ENCODE peak calls at places on chromosomes 4 and X, in five cellular contexts. T is cardiac fibroblast, N is foreskin fibroblast, C is neural crest cell, I is ELF-1. F is an unnamed sample.

GRCh38 chr4:148704291-148704690 is 262.1 kb upstream of the NR3C2 start:
- DNase-seq in T (peak), N (no peak), C (no peak), I (no peak), F (no peak)

GRCh38 chrX:71111851-71112468 is 583 bp upstream of the IL2RG start:
- DNase-seq in T (no peak), N (no peak), C (no peak), I (no peak), F (no peak)

GRCh38 chr4:77636902-77637301 is 31.3 kb downstream of the CXCL13 start:
- DNase-seq in T (peak), N (peak), C (no peak), I (no peak), F (peak)

GRCh38 chr4:40662962-40663604 is 33.4 kb upstream of the RBM47 start:
- DNase-seq in T (peak), N (peak), C (no peak), I (no peak), F (peak)

GRCh38 chrX:40543661-40544328 is 37.0 kb upstream of the ATP6AP2 start:
- DNase-seq in T (peak), N (peak), C (peak), I (peak), F (peak)

GRCh38 chr4:10582966-10583365 is 101.6 kb downstream of the CLNK start:
- DNase-seq in T (no peak), N (no peak), C (no peak), I (no peak), F (no peak)

GRCh38 chr4:152014280-152014679 is 253.5 kb upstream of the GATB start:
- DNase-seq in T (no peak), N (no peak), C (no peak), I (no peak), F (no peak)

GRCh38 chr4:165502919-165503907 is 124.4 kb downstream of the CPE start:
- DNase-seq in T (peak), N (no peak), C (no peak), I (peak), F (peak)

GRCh38 chrX:21700967-21701366 is 42.8 kb upstream of the KLHL34 start:
- DNase-seq in T (no peak), N (no peak), C (no peak), I (no peak), F (peak)

GRCh38 chr4:39660045-39660444 is 21.4 kb upstream of the SMIM14 start:
- DNase-seq in T (peak), N (no peak), C (no peak), I (no peak), F (peak)

GRCh38 chrX:106170318-106170717 is 2.2 kb downstream of the PWWP3B start:
- DNase-seq in T (peak), N (no peak), C (no peak), I (no peak), F (no peak)

GRCh38 chr4:66629927-66630326 is 915.4 kb downstream of the CENPC start:
- DNase-seq in T (no peak), N (no peak), C (no peak), I (no peak), F (peak)

GRCh38 chr4:62676962-62677361 is 1476.8 kb downstream of the ADGRL3 start:
- DNase-seq in T (no peak), N (no peak), C (no peak), I (no peak), F (no peak)

GRCh38 chrX:118325453-118325852 is 20.5 kb upstream of the WDR44 start:
- DNase-seq in T (peak), N (no peak), C (no peak), I (no peak), F (no peak)

GRCh38 chrX:40931921-40932320 is 153.3 kb upstream of the USP9X start:
- DNase-seq in T (peak), N (no peak), C (no peak), I (no peak), F (peak)

GRCh38 chr4:91746551-91746950 is 557.2 kb upstream of the GRID2 start:
- DNase-seq in T (no peak), N (no peak), C (no peak), I (no peak), F (no peak)

GRCh38 chrX:16305187-16305586 is 137.9 kb downstream of the MAGEB17 start:
- DNase-seq in T (no peak), N (no peak), C (no peak), I (no peak), F (no peak)

GRCh38 chr4:2251795-2252529 is 9.9 kb downstream of the MXD4 start:
- DNase-seq in T (no peak), N (no peak), C (no peak), I (no peak), F (no peak)

GRCh38 chr4:40316333-40316781 is 18.8 kb upstream of the CHRNA9 start:
- DNase-seq in T (peak), N (peak), C (no peak), I (no peak), F (peak)

GRCh38 chr4:180953572-180953971 is 1289.6 kb upstream of the TENM3 start:
- DNase-seq in T (no peak), N (no peak), C (no peak), I (peak), F (no peak)

GRCh38 chrX:135522132-135522530 is 1.7 kb downstream of the INTS6L start:
- DNase-seq in T (no peak), N (no peak), C (no peak), I (no peak), F (peak)

F was measured in HCEC 1CT.